ENCODE peak calls at places on chromosomes 7 and 10, in five cellular contexts. One of them, this sample, is unnamed.

GRCh38 chr10:112706580-112706979 is 243.5 kb upstream of the TCF7L2 start:
- DNase-seq in HCT116: no peak
- DNase-seq in K562: no peak
- DNase-seq in H1: peak; percentile 32
- DNase-seq in GM12878: no peak
- DNase-seq in this sample: no peak

GRCh38 chr7:16646427-16647081 is 573 bp downstream of the BZW2 start:
- DNase-seq in HCT116: no peak
- DNase-seq in K562: no peak
- DNase-seq in H1: no peak
- DNase-seq in GM12878: no peak
- DNase-seq in this sample: peak; percentile 35

GRCh38 chr7:83267141-83267631 is 104.5 kb upstream of the PCLO start:
- DNase-seq in HCT116: no peak
- DNase-seq in K562: no peak
- DNase-seq in H1: no peak
- DNase-seq in GM12878: no peak
- DNase-seq in this sample: peak; percentile 13

GRCh38 chr10:36888925-36889573 is 236.3 kb upstream of the ANKRD30A start:
- DNase-seq in HCT116: peak; percentile 8
- DNase-seq in K562: peak; percentile 13
- DNase-seq in H1: peak; percentile 73
- DNase-seq in GM12878: no peak
- DNase-seq in this sample: no peak

GRCh38 chr10:118430190-118430589 is 88.1 kb upstream of the FAM204A start:
- DNase-seq in HCT116: no peak
- DNase-seq in K562: no peak
- DNase-seq in H1: no peak
- DNase-seq in GM12878: no peak
- DNase-seq in this sample: no peak

GRCh38 chr7:30925913-30926312 is 14.3 kb downstream of the AQP1 start:
- DNase-seq in HCT116: no peak
- DNase-seq in K562: no peak
- DNase-seq in H1: no peak
- DNase-seq in GM12878: no peak
- DNase-seq in this sample: no peak

GRCh38 chr10:114782666-114783065 is 38.9 kb upstream of the FHIP2A start:
- DNase-seq in HCT116: no peak
- DNase-seq in K562: no peak
- DNase-seq in H1: no peak
- DNase-seq in GM12878: no peak
- DNase-seq in this sample: no peak

GRCh38 chr10:59830601-59831259 is 75.6 kb downstream of the CCDC6 start:
- DNase-seq in HCT116: peak; percentile 34
- DNase-seq in K562: peak; percentile 72
- DNase-seq in H1: peak; percentile 70
- DNase-seq in GM12878: no peak
- DNase-seq in this sample: peak; percentile 45

GRCh38 chr10:117298219-117298618 is 57.3 kb downstream of the SLC18A2 start:
- DNase-seq in HCT116: no peak
- DNase-seq in K562: no peak
- DNase-seq in H1: no peak
- DNase-seq in GM12878: no peak
- DNase-seq in this sample: no peak

GRCh38 chr10:3452234-3452633 is 279.7 kb upstream of the PITRM1 start:
- DNase-seq in HCT116: no peak
- DNase-seq in K562: no peak
- DNase-seq in H1: no peak
- DNase-seq in GM12878: no peak
- DNase-seq in this sample: no peak

GRCh38 chr10:71289421-71290130 is 29.5 kb upstream of the SLC29A3 start:
- DNase-seq in HCT116: no peak
- DNase-seq in K562: no peak
- DNase-seq in H1: no peak
- DNase-seq in GM12878: no peak
- DNase-seq in this sample: no peak

GRCh38 chr7:154575497-154575896 is 427.4 kb downstream of the PAXIP1 start:
- DNase-seq in HCT116: no peak
- DNase-seq in K562: no peak
- DNase-seq in H1: no peak
- DNase-seq in GM12878: no peak
- DNase-seq in this sample: no peak

GRCh38 chr10:97593423-97593822 is 3.9 kb downstream of the C10orf62 start:
- DNase-seq in HCT116: no peak
- DNase-seq in K562: no peak
- DNase-seq in H1: no peak
- DNase-seq in GM12878: no peak
- DNase-seq in this sample: no peak

GRCh38 chr7:90923576-90923975 is 327.5 kb downstream of the CDK14 start:
- DNase-seq in HCT116: no peak
- DNase-seq in K562: no peak
- DNase-seq in H1: no peak
- DNase-seq in GM12878: no peak
- DNase-seq in this sample: no peak

GRCh38 chr7:151819826-151820225 is 57.1 kb downstream of the PRKAG2 start:
- DNase-seq in HCT116: no peak
- DNase-seq in K562: no peak
- DNase-seq in H1: no peak
- DNase-seq in GM12878: no peak
- DNase-seq in this sample: no peak

GRCh38 chr7:151817981-151818673 is 58.8 kb downstream of the PRKAG2 start:
- DNase-seq in HCT116: no peak
- DNase-seq in K562: no peak
- DNase-seq in H1: no peak
- DNase-seq in GM12878: no peak
- DNase-seq in this sample: no peak

GRCh38 chr7:151817315-151817690 is 59.6 kb downstream of the PRKAG2 start:
- DNase-seq in HCT116: no peak
- DNase-seq in K562: no peak
- DNase-seq in H1: no peak
- DNase-seq in GM12878: no peak
- DNase-seq in this sample: no peak

GRCh38 chr7:151820486-151821105 is 56.3 kb downstream of the PRKAG2 start:
- DNase-seq in HCT116: no peak
- DNase-seq in K562: no peak
- DNase-seq in H1: no peak
- DNase-seq in GM12878: no peak
- DNase-seq in this sample: no peak

DNA sequence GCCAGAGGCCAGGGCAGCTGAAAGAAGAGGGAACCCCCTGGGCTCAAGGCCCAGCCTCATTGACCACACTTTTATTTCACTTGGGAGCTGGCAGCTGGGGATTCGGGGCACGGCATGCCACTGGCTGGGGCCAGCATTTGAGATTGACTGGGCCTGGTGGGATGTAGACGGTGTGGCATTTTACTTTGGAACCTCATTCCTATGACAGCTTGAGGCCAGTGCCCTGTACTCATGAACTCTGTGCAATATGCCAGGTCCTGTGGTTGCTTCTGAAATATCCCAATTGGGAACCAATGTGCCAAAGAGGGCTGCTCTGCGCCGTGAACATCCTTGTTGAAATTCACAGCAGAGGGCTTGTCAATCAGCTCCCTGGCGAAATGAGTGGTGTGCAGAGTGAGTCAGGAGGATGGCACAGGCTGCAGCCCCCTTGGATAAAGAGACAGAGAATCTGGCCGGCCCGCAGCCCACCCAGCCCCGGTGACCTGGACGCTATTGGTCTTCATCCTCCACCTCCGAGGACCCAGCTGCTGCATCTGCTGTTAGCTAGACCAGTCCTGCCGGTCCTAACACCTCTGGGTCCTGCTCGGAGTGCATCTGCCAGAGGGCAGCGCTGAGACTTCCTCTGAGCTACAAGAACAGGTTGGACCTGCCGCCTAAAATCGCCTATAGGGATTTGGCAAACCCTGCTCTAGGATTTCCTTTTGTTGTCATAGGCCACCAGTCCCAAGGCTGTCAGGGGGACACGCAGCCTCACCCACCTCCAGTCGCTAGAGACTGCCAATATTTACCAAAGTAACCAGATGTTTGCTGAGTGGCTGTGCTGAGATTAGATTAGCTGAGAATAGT is 58.0 kb downstream of the PRKAG2 start:
- DNase-seq in HCT116: no peak
- DNase-seq in K562: no peak
- DNase-seq in H1: no peak
- DNase-seq in GM12878: no peak
- DNase-seq in this sample: peak; percentile 59
- TF ChIP-seq JUND in HCT116: no peak
- TF ChIP-seq JUND in K562: no peak
- TF ChIP-seq JUND in H1: no peak
- TF ChIP-seq JUND in GM12878: no peak
- TF ChIP-seq JUND in this sample: no peak

GRCh38 chr7:149851449-149851848 is 13.3 kb downstream of the ZNF862 start:
- DNase-seq in HCT116: no peak
- DNase-seq in K562: no peak
- DNase-seq in H1: no peak
- DNase-seq in GM12878: no peak
- DNase-seq in this sample: no peak

GRCh38 chr7:149855368-149856305 is 17.5 kb downstream of the ZNF862 start:
- DNase-seq in HCT116: peak; percentile 78
- DNase-seq in K562: peak; percentile 78
- DNase-seq in H1: no peak
- DNase-seq in GM12878: no peak
- DNase-seq in this sample: no peak

GRCh38 chr7:149856583-149856982 is 17.2 kb upstream of the ATP6V0E2 start:
- DNase-seq in HCT116: no peak
- DNase-seq in K562: no peak
- DNase-seq in H1: no peak
- DNase-seq in GM12878: no peak
- DNase-seq in this sample: no peak

GRCh38 chr7:149853157-149853556 is 15.0 kb downstream of the ZNF862 start:
- DNase-seq in HCT116: no peak
- DNase-seq in K562: no peak
- DNase-seq in H1: no peak
- DNase-seq in GM12878: no peak
- DNase-seq in this sample: no peak

DNA sequence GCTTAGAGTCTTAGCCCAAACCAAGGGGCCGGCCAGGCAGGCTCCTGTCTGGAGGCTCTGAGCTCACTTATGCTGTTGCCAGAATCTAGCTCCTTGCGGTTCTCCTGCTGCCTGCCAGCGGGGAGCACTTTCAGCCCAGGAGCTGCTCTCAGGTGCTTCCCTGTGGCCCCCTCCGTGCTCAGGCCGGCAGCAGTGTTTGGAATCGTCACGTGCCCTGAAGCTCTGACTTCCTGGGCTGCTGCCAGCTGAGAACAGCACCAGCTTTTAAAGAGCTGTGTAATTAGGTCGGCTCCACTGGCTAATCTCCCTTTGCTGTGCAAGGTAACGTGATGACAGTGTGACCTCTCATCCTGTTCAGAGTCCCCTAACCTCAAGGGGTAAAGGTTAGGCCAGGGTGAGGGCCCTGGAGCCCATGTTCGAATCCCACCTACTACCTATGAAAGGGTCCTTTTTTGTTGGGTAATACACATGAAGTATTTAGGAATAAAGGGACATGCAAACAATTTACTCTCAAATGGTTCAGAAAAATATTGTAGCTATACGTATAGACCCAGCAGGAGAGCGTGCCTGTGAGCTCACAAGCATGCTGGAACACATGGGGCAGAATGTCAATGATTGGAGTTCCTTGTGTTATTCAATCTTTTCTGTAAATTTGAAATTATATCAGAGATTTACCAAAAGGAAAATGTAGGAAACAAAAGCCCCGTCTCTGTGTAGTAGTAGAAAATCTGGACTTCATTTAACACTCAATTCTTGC is 16.6 kb downstream of the ZNF862 start:
- DNase-seq in HCT116: peak; percentile 36
- DNase-seq in K562: peak; percentile 53
- DNase-seq in H1: peak; percentile 62
- DNase-seq in GM12878: no peak
- DNase-seq in this sample: peak; percentile 49
- TF ChIP-seq JUND in HCT116: no peak
- TF ChIP-seq JUND in K562: no peak
- TF ChIP-seq JUND in H1: no peak
- TF ChIP-seq JUND in GM12878: no peak
- TF ChIP-seq JUND in this sample: no peak

DNA sequence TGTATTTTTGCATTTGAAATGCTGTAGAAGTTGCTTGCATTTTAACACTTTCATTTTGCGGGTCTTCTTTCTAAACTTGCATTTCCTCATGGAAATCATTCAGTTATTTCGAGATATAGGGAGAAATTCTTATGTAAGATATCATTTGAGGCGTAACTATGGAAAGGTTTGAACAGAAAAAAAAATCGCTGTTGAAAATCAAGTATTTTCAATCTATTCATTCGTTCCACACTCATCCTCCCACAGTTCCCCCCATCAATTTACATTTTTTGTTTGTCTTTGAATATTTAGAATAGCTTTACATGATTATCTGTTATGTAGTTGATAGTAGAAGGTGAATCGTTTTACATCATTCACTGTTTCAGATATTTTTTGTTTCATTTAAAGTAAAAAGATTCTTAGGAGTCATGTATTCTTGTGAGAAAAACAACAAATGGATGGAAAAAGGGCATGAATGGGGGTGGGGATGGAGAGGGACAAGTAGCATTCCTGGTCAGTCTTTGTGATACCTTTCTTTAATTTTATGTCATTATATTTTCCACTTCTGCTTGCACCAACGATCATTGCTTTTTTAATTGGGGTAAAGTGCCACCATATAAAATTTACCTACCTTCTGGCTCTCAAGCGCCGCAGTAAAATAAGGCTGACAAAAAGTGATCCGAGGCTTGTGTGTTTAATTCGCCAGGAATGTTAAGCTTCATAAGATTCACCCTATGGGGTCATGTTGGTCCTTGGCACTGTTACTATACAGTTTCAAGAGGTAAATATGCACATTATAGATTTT is 3.2 kb upstream of the SKIDA1 start:
- DNase-seq in HCT116: no peak
- DNase-seq in K562: no peak
- DNase-seq in H1: no peak
- DNase-seq in GM12878: no peak
- DNase-seq in this sample: no peak
- TF ChIP-seq JUND in HCT116: no peak
- TF ChIP-seq JUND in K562: no peak
- TF ChIP-seq JUND in H1: no peak
- TF ChIP-seq JUND in GM12878: no peak
- TF ChIP-seq JUND in this sample: no peak

GRCh38 chr10:63115732-63116383 is 17.3 kb upstream of the NRBF2 start:
- DNase-seq in HCT116: no peak
- DNase-seq in K562: peak; percentile 56
- DNase-seq in H1: no peak
- DNase-seq in GM12878: no peak
- DNase-seq in this sample: peak; percentile 64
- TF ChIP-seq JUND in HCT116: no peak
- TF ChIP-seq JUND in K562: peak; percentile 43
- TF ChIP-seq JUND in H1: no peak
- TF ChIP-seq JUND in GM12878: no peak
- TF ChIP-seq JUND in this sample: no peak